ENCODE peak calls at places on chromosome 19, in four cellular contexts. Q is aorta, A is upper lobe of left lung, C is Peyer's patch. E is an unnamed sample. For H3K9me3, the result is how much of the 10 kb centered on the place peaks cover.

GRCh38 chr19:6476155-6476895 is 5.3 kb downstream of the DENND1C start:
- DNase-seq in Q (peak), A (peak), C (peak), E (peak)

GRCh38 chr19:48413879-48414623 is 20.6 kb downstream of the GRIN2D start:
- DNase-seq in Q (no peak), A (no peak), C (no peak), E (no peak)

GRCh38 chr19:19679176-19680073 is 10.8 kb downstream of the ZNF101 start:
- DNase-seq in Q (no peak), A (no peak), C (peak), E (no peak)

GRCh38 chr19:43940719-43941118 is 5.6 kb upstream of the ZNF45 start:
- DNase-seq in Q (no peak), A (no peak), C (no peak), E (no peak)

GRCh38 chr19:7349961-7350711 is 1.4 kb downstream of the ARHGEF18 start:
- DNase-seq in Q (no peak), A (no peak), C (peak), E (no peak)

GRCh38 chr19:38231918-38232317 is 7.9 kb upstream of the DPF1 start:
- DNase-seq in Q (no peak), A (no peak), C (no peak), E (no peak)

GRCh38 chr19:18046066-18046718 is 38.2 kb downstream of the ARRDC2 start:
- DNase-seq in Q (peak), A (no peak), C (no peak), E (no peak)

GRCh38 chr19:40219721-40220276 is 1.6 kb upstream of the TTC9B start:
- DNase-seq in Q (no peak), A (no peak), C (no peak), E (no peak)

GRCh38 chr19:17766543-17767131 is 15.4 kb downstream of the FCHO1 start:
- DNase-seq in Q (peak), A (peak), C (peak), E (peak)

GRCh38 chr19:49840321-49840720 is 10.6 kb upstream of the PTOV1 start:
- DNase-seq in Q (no peak), A (no peak), C (no peak), E (no peak)

GRCh38 chr19:3613765-3614661 is 7.3 kb upstream of the TBXA2R start:
- DNase-seq in Q (peak), A (peak), C (no peak), E (peak)

GRCh38 chr19:746956-747355 is 4.0 kb upstream of the MISP start:
- DNase-seq in Q (no peak), A (peak), C (no peak), E (no peak)

GRCh38 chr19:45115809-45116615 is 23.0 kb downstream of the PPP1R37 start:
- DNase-seq in Q (no peak), A (no peak), C (no peak), E (no peak)

GRCh38 chr19:50497030-50497420 is 14.0 kb downstream of the JOSD2 start:
- DNase-seq in Q (peak), A (no peak), C (no peak), E (no peak)

GRCh38 chr19:48635263-48635965 is 1.8 kb downstream of the DBP start:
- DNase-seq in Q (peak), A (peak), C (peak), E (peak)

GRCh38 chr19:28472111-28472510 is 740.8 kb downstream of the UQCRFS1 start:
- DNase-seq in Q (no peak), A (no peak), C (no peak), E (no peak)

GRCh38 chr19:55112781-55113569 is 4.5 kb downstream of the PPP1R12C start:
- DNase-seq in Q (no peak), A (peak), C (peak), E (no peak)

GRCh38 chr19:3210347-3211017 is 14.0 kb upstream of the CELF5 start:
- DNase-seq in Q (no peak), A (peak), C (peak), E (peak)

GRCh38 chr19:38331728-38332127 is 3.9 kb upstream of the CATSPERG start:
- DNase-seq in Q (no peak), A (no peak), C (no peak), E (no peak)

GRCh38 chr19:12987781-12988180 is 7.5 kb upstream of the NFIX start:
- DNase-seq in Q (no peak), A (peak), C (no peak), E (no peak)

GRCh38 chr19:38930776-38931761 is at the start of gene MRPS12:
- DNase-seq in Q (peak), A (no peak), C (peak), E (peak)

GRCh38 chr19:9878511-9879196 is 43.5 kb downstream of the PIN1 start:
- DNase-seq in Q (no peak), A (no peak), C (no peak), E (no peak)

GRCh38 chr19:28039677-28040381 is 1173.1 kb downstream of the UQCRFS1 start:
- DNase-seq in Q (no peak), A (no peak), C (no peak), E (no peak)

GRCh38 chr19:50510121-50510670 is 795 bp downstream of the JOSD2 start:
- DNase-seq in Q (no peak), A (peak), C (no peak), E (no peak)

GRCh38 chr19:32831611-32832010 is 38.0 kb downstream of the SLC7A9 start:
- DNase-seq in Q (no peak), A (no peak), C (no peak), E (no peak)

GRCh38 chr19:49432141-49433073 is 7.2 kb downstream of the GFY start:
- DNase-seq in Q (no peak), A (no peak), C (no peak), E (no peak)

GRCh38 chr19:18647807-18648206 is 11.0 kb downstream of the KLHL26 start:
- DNase-seq in Q (no peak), A (no peak), C (no peak), E (no peak)

GRCh38 chr19:16285769-16286564 is 38.7 kb upstream of the KLF2 start:
- DNase-seq in Q (peak), A (no peak), C (no peak), E (peak)
- H3K4me3 ChIP-seq in Q (no peak), A (no peak), C (no peak), E (no peak)

GRCh38 chr19:36894849-36895383 is 21.2 kb downstream of the ZNF829 start:
- DNase-seq in Q (no peak), A (no peak), C (no peak), E (no peak)

GRCh38 chr19:36898422-36898821 is 17.7 kb downstream of the ZNF829 start:
- DNase-seq in Q (no peak), A (no peak), C (no peak), E (no peak)
- H3K9me3 ChIP-seq in Q (under half), A (half or more), C (under half), E (half or more)

DNA sequence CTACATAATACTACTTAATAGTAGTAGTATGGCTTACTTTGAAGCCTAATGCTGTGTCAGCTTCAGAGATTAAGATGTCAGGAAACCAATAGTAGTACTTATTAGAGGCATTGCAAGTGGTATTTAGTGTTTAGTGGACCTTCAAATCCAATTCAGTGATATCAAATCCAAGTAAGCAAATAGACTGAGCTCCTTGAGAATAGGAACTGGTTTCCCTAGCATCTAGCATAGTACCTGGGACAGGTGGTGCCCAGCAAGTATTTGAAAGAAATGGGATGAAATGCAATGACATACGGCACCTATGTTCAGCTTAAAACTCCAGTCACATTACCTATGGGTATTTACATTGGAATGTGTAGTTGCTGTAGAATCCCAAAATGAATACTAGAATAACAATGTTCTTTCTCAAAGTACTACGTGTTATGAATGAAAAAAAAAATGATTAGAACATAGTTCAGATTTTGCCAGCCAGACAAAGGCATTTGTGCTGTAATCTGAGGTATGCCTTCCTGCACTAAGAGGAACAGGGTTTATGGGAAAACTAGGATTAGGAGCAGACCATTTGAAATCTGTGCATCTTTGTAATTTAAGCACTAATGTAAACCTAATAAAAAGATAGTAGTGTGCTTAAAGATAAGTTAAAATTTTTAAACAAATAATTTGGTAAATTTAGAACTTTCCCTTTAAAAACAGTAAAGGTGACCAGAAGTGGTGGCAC is 17.1 kb downstream of the LSM14A start:
- DNase-seq in Q (no peak), A (no peak), C (no peak), E (no peak)
- H3K27ac ChIP-seq in Q (no peak), A (no peak), C (no peak), E (no peak)

GRCh38 chr19:36524617-36525016 is 3.5 kb downstream of the ZNF260 start:
- DNase-seq in Q (no peak), A (no peak), C (no peak), E (no peak)

GRCh38 chr19:36528194-36528920 is at the start of gene ZNF260:
- DNase-seq in Q (peak), A (peak), C (peak), E (peak)

GRCh38 chr19:36528921-36529518 is 949 bp upstream of the ZNF260 start:
- DNase-seq in Q (no peak), A (no peak), C (no peak), E (no peak)

GRCh38 chr19:36527873-36528193 is 238 bp downstream of the ZNF260 start:
- DNase-seq in Q (no peak), A (no peak), C (no peak), E (no peak)

DNA sequence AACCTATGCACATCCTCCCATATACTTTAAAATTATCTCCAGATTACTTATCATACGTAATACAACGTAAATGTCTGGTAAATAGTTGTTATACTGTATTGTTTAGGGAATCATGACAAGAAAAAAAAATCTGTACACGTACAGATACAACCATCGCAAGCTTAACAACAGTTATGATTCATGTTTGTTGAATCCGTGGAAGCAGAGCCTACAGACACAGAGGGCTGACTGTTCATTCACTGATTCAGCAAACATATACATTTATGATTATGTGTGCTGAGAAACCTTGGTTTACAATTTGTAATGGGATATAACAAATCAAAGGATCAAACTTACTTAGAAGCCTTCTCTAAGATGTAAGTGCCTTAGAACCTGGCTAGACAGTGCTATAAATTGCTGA is 1.5 kb downstream of the ZNF260 start:
- DNase-seq in Q (no peak), A (no peak), C (no peak), E (no peak)
- H3K4me3 ChIP-seq in Q (no peak), A (no peak), C (no peak), E (no peak)

E was measured in ovary.